ENCODE peak calls at places on chromosomes 5 and 9, in six cellular contexts. A is Kasumi-1; O is neural crest cell; Z is RWPE1; P is stimulated activated CD4-positive, alpha-beta T cell treated with anti-CD3 and anti-CD28 coated beads, Interleukin-4, amount 100 ng/mL, for 48 hours; L is left ventricle myocardium inferior. M is an unnamed sample.

GRCh38 chr9:127973169-127974001 is 7.4 kb downstream of the EEIG1 start:
- DNase-seq in A (no peak), O (no peak), Z (no peak), P (no peak), L (peak; percentile 46), M (no peak)

GRCh38 chr9:32378496-32378895 is 5.9 kb upstream of the ACO1 start:
- DNase-seq in A (peak; percentile 74), O (peak; percentile 33), Z (peak; percentile 77), P (no peak), L (no peak), M (peak; percentile 30)

GRCh38 chr5:36206913-36207312 is 34.8 kb downstream of the NADK2 start:
- DNase-seq in A (no peak), O (no peak), Z (no peak), P (no peak), L (no peak), M (no peak)

GRCh38 chr9:128160603-128160987 is 530 bp downstream of the BBLN start:
- DNase-seq in A (peak; percentile 21), O (no peak), Z (peak; percentile 54), P (peak; percentile 46), L (no peak), M (peak; percentile 54)

GRCh38 chr9:126733005-126733404 is 71.8 kb upstream of the ZBTB43 start:
- DNase-seq in A (no peak), O (no peak), Z (no peak), P (no peak), L (no peak), M (no peak)

GRCh38 chr5:146620031-146620662 is 104.2 kb upstream of the GPR151 start:
- DNase-seq in A (no peak), O (no peak), Z (no peak), P (no peak), L (no peak), M (no peak)

GRCh38 chr9:33914887-33915286 is 97.9 kb downstream of the UBE2R2 start:
- DNase-seq in A (no peak), O (no peak), Z (no peak), P (no peak), L (no peak), M (no peak)

GRCh38 chr5:138330813-138331448 is 673 bp downstream of the CDC25C start:
- DNase-seq in A (peak; percentile 46), O (no peak), Z (peak; percentile 52), P (no peak), L (no peak), M (no peak)

GRCh38 chr5:40882291-40882690 is 27.0 kb upstream of the C7 start:
- DNase-seq in A (no peak), O (no peak), Z (no peak), P (no peak), L (no peak), M (no peak)

GRCh38 chr9:137000177-137000930 is 4.0 kb upstream of the CLIC3 start:
- DNase-seq in A (peak; percentile 51), O (no peak), Z (no peak), P (no peak), L (no peak), M (no peak)

GRCh38 chr5:83249156-83249555 is 171.8 kb downstream of the XRCC4 start:
- DNase-seq in A (no peak), O (no peak), Z (peak; percentile 33), P (no peak), L (no peak), M (no peak)

GRCh38 chr9:6715755-6716643 is 41.8 kb upstream of the KDM4C start:
- DNase-seq in A (no peak), O (no peak), Z (no peak), P (peak; percentile 72), L (peak; percentile 70), M (no peak)

GRCh38 chr9:99076483-99077171 is 28.3 kb upstream of the TGFBR1 start:
- DNase-seq in A (no peak), O (no peak), Z (no peak), P (no peak), L (no peak), M (no peak)

GRCh38 chr5:51172853-51173635 is 210.2 kb upstream of the ISL1 start:
- DNase-seq in A (no peak), O (no peak), Z (no peak), P (no peak), L (no peak), M (no peak)

GRCh38 chr9:127065592-127065991 is 56.8 kb downstream of the ANGPTL2 start:
- DNase-seq in A (no peak), O (no peak), Z (peak; percentile 31), P (no peak), L (no peak), M (no peak)

GRCh38 chr9:134618163-134618822 is 23.3 kb upstream of the COL5A1 start:
- DNase-seq in A (no peak), O (no peak), Z (no peak), P (no peak), L (no peak), M (no peak)

GRCh38 chr9:126703330-126704156 is 89.8 kb downstream of the LMX1B start:
- DNase-seq in A (no peak), O (no peak), Z (no peak), P (no peak), L (no peak), M (no peak)

GRCh38 chr9:120353501-120353900 is 226.5 kb downstream of the CDK5RAP2 start:
- DNase-seq in A (no peak), O (no peak), Z (no peak), P (no peak), L (no peak), M (no peak)

GRCh38 chr5:131064669-131065371 is 100.2 kb downstream of the HINT1 start:
- DNase-seq in A (no peak), O (no peak), Z (no peak), P (no peak), L (no peak), M (no peak)

GRCh38 chr9:130918870-130919558 is 20.0 kb downstream of the FIBCD1 start:
- DNase-seq in A (no peak), O (no peak), Z (no peak), P (no peak), L (no peak), M (no peak)

GRCh38 chr9:108386859-108387384 is 468.9 kb downstream of the ACTL7B start:
- DNase-seq in A (no peak), O (no peak), Z (peak; percentile 44), P (no peak), L (no peak), M (no peak)

GRCh38 chr5:179154346-179154990 is 94.3 kb downstream of the ZNF354C start:
- DNase-seq in A (no peak), O (no peak), Z (no peak), P (no peak), L (no peak), M (no peak)

GRCh38 chr5:59317023-59317771 is 576.3 kb downstream of the PDE4D start:
- DNase-seq in A (no peak), O (peak; percentile 9), Z (peak; percentile 16), P (no peak), L (no peak), M (no peak)

GRCh38 chr5:154566146-154566680 is 88.2 kb upstream of the HAND1 start:
- DNase-seq in A (no peak), O (no peak), Z (no peak), P (no peak), L (no peak), M (no peak)

GRCh38 chr5:5919411-5919810 is 458.9 kb downstream of the MED10 start:
- DNase-seq in A (no peak), O (no peak), Z (no peak), P (no peak), L (no peak), M (no peak)

GRCh38 chr9:114357911-114358328 is 28.3 kb downstream of the ORM2 start:
- DNase-seq in A (no peak), O (no peak), Z (no peak), P (no peak), L (no peak), M (no peak)

GRCh38 chr5:104179057-104179456 is 616.5 kb upstream of the NUDT12 start:
- DNase-seq in A (peak; percentile 24), O (no peak), Z (peak; percentile 34), P (no peak), L (no peak), M (peak; percentile 65)